ENCODE peak calls at places on chromosomes 4 and X, in six cellular contexts. F, O, C, S, I and P are unnamed samples.

GRCh38 chr4:144592264-144592663 is 53.7 kb upstream of the HHIP start:
- DNase-seq in F (no peak), O (no peak), C (no peak), S (no peak), I (no peak), P (no peak)

GRCh38 chrX:70168238-70169188 is 8.8 kb upstream of the DGAT2L6 start:
- DNase-seq in F (no peak), O (peak), C (no peak), S (no peak), I (no peak), P (peak)

GRCh38 chr4:138561906-138562305 is 319.8 kb upstream of the SLC7A11 start:
- DNase-seq in F (no peak), O (no peak), C (no peak), S (peak), I (peak), P (no peak)

GRCh38 chrX:33001107-33001506 is 210.2 kb downstream of the DMD start:
- DNase-seq in F (no peak), O (peak), C (no peak), S (no peak), I (no peak), P (no peak)

GRCh38 chr4:100889898-100890297 is 372.1 kb upstream of the EMCN start:
- DNase-seq in F (no peak), O (no peak), C (no peak), S (no peak), I (no peak), P (no peak)

GRCh38 chr4:140851032-140851636 is 94.9 kb upstream of the TBC1D9 start:
- DNase-seq in F (no peak), O (peak), C (no peak), S (peak), I (peak), P (peak)

GRCh38 chr4:142475663-142476062 is 370.4 kb downstream of the INPP4B start:
- DNase-seq in F (no peak), O (peak), C (no peak), S (no peak), I (no peak), P (no peak)

GRCh38 chrX:153970398-153971123 is 1.1 kb downstream of the HCFC1 start:
- DNase-seq in F (peak), O (peak), C (no peak), S (no peak), I (peak), P (peak)

DNA sequence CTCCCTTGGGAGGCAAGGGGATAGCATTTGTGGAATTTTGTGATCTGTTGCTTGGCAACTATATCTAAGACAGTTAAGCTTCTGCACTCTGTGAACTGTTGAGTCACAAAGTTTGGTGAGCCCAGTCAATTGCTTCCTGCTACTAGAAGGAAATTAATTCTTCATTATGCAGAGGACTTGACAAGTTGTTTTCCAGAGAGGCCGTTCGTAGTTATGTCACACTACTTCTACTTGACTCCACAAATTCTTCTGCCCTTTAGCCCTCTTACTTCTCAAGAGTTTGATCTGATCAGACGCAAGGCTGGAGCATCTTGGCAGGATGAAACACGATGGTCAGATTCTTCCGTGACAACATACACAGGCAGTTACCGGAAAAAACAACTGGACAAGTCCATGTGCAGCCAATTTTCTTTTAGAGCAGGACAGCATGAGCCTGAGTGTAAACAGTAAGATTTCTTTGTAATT is at the start of gene C4orf51:
- DNase-seq in F (no peak), O (peak), C (no peak), S (no peak), I (peak), P (peak)
- H3K4me3 ChIP-seq in F (no peak), O (no peak), C (peak), S (no peak), I (no peak), P (no peak)

DNA sequence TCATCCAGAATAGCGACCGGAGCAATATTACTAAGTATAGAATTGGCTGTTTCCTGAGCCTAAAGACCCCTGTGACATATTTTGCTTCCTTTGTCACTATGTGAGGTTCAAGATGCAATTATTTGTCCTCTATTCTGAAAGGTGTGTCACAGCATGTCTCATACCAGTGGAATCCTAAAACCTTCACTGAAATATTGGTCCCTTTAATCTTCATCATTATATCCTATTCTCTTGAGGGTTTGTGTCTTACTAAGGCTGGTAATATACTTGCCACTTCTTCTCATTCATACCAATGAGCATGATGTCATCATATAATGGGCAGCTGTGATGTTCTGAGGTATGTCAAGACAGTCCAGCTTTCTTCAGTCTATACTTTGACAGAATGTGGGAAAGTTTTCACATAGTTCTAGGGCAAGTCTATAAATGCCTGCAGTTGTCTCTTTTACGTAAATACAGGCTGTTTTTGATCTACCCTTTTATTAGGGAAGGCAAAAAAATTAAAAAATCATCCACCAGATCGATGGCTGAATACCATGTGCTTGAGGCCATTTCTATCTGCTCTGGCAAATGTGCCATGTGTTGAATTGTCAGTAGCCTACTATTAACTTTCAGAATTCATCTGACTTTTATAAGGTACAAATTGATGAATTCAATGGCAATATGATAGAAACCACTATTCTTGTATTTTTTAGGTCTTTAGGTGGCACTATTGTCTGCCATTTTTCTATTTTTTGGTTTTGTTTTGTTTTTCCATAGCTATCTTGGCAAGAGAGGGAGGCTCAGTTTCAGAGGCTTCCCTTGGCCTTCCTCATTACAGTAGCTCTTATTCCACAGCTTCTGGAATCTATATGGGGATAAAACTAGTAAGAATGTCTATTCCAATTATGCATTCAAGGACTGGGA is 209.0 kb downstream of the PPARGC1A start:
- DNase-seq in F (no peak), O (no peak), C (no peak), S (no peak), I (no peak), P (no peak)
- TF ChIP-seq CTCF in F (peak), O (no peak), C (no peak), S (peak), I (peak), P (peak)

GRCh38 chr4:2852481-2852881 is 8.8 kb downstream of the ADD1 start:
- DNase-seq in F (no peak), O (no peak), C (no peak), S (no peak), I (peak), P (no peak)
- H3K4me3 ChIP-seq in F (no peak), O (no peak), C (no peak), S (no peak), I (peak), P (no peak)

GRCh38 chr4:1779588-1780382 is 13.3 kb upstream of the FGFR3 start:
- DNase-seq in F (no peak), O (no peak), C (no peak), S (no peak), I (no peak), P (no peak)
- TF ChIP-seq CTCF in F (no peak), O (no peak), C (no peak), S (no peak), I (no peak), P (no peak)

DNA sequence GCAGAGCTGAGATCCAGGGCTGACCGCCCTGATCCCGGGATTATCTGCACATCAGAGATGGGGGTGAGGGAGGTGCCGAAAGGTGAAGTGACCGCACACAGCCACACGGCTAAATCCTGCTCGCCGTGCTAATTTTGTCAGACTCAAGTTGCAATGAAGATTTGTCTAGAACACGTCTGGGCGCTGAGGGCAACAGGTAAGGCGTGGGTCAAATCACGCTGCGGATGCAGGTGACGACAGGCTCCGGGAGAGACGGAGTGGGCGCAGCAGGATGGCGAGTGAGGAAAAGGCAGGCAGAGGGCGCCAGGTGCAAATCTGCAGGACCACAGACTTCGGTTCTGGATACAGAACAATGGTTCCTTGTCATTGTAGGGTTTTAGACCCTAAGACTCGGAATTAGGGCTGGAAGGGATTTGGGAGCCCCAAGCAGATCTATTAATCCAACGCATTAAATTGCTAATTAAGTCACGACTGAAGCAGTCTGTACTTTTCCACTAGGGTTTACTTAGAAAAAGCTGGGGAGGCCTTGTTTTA is 1.9 kb upstream of the TBC1D14 start:
- DNase-seq in F (no peak), O (peak), C (no peak), S (no peak), I (peak), P (no peak)
- H3K4me3 ChIP-seq in F (no peak), O (no peak), C (peak), S (no peak), I (no peak), P (no peak)

GRCh38 chrX:53190363-53190960 is 34.5 kb downstream of the KDM5C start:
- DNase-seq in F (no peak), O (no peak), C (no peak), S (no peak), I (no peak), P (no peak)
- TF ChIP-seq CTCF in F (no peak), O (peak), C (no peak), S (peak), I (no peak), P (peak)

GRCh38 chrX:15204130-15204751 is 65.6 kb downstream of the ASB9 start:
- DNase-seq in F (no peak), O (no peak), C (no peak), S (no peak), I (no peak), P (no peak)
- H3K4me3 ChIP-seq in F (no peak), O (no peak), C (no peak), S (no peak), I (no peak), P (no peak)

DNA sequence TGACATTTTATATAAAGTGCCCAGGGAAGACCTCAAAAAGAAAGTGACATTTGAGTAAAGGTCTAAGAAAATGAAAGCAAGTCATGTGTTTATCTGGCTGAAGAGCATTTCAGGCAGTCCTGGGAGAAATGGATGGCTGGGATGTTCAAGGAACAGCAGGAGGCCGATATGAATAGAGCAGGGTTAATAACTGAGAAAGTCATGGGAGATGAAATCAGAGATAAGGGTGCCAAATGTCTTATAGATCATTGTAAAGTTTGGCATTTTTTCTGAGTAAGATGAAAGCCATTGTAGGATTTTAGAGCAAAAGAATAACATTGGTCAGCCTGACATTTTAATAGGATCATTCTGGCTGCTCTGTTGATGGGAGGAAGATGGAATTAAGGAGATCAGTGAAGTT is 18.4 kb downstream of the AIMP1 start:
- DNase-seq in F (no peak), O (no peak), C (no peak), S (no peak), I (no peak), P (no peak)
- TF ChIP-seq CTCF in F (no peak), O (no peak), C (no peak), S (no peak), I (no peak), P (no peak)

GRCh38 chr4:10099521-10100325 is 16.9 kb downstream of the WDR1 start:
- DNase-seq in F (no peak), O (no peak), C (no peak), S (no peak), I (no peak), P (no peak)
- H3K4me3 ChIP-seq in F (no peak), O (no peak), C (no peak), S (no peak), I (no peak), P (no peak)

GRCh38 chrX:26783512-26784225 is 567.7 kb downstream of the MAGEB5 start:
- DNase-seq in F (no peak), O (peak), C (no peak), S (no peak), I (peak), P (peak)
- TF ChIP-seq CTCF in F (peak), O (no peak), C (no peak), S (peak), I (peak), P (peak)